ENCODE peak calls at places on chromosomes 12 and 14, in six cellular contexts. V is A549, G is upper lobe of left lung, P is HepG2, C is GM12878, W is K562. F is an unnamed sample.

GRCh38 chr12:66776974-66777373 is 98.1 kb upstream of the GRIP1 start:
- ATAC-seq in G (no peak), C (peak; percentile 94), P (no peak), W (no peak), V (no peak), F (no peak)

GRCh38 chr12:94587266-94588241 is 62.8 kb downstream of the TMCC3 start:
- ATAC-seq in C (no peak), G (no peak), V (no peak), W (no peak), P (no peak), F (peak; percentile 60)

GRCh38 chr12:47881826-47882427 is 22.9 kb downstream of the VDR start:
- ATAC-seq in G (peak; percentile 83), W (no peak), C (no peak), V (peak; percentile 75), P (no peak), F (peak; percentile 76)

GRCh38 chr12:105921872-105922669 is 216.7 kb downstream of the NUAK1 start:
- ATAC-seq in C (no peak), W (no peak), V (peak; percentile 48), P (no peak), G (no peak), F (no peak)

GRCh38 chr12:30622509-30622908 is 73.2 kb downstream of the IPO8 start:
- ATAC-seq in G (no peak), P (no peak), W (no peak), V (no peak), C (peak; percentile 49), F (no peak)

GRCh38 chr14:31536201-31536960 is 24.8 kb upstream of the NUBPL start:
- ATAC-seq in G (no peak), V (no peak), P (no peak), C (no peak), W (no peak), F (no peak)

GRCh38 chr12:121816925-121817647 is 13.3 kb downstream of the SETD1B start:
- ATAC-seq in W (no peak), G (no peak), P (no peak), C (no peak), V (no peak), F (no peak)

GRCh38 chr12:39402922-39403321 is 40.0 kb downstream of the KIF21A start:
- ATAC-seq in W (no peak), C (peak; percentile 78), G (no peak), V (no peak), P (no peak), F (no peak)

GRCh38 chr14:106846218-106846617 is 1319.8 kb downstream of the TMEM121 start:
- ATAC-seq in W (no peak), P (no peak), V (no peak), G (no peak), C (no peak), F (no peak)

GRCh38 chr12:105474672-105475071 is 144.2 kb downstream of the C12orf75 start:
- ATAC-seq in P (no peak), V (no peak), W (no peak), C (no peak), G (no peak), F (no peak)

DNA sequence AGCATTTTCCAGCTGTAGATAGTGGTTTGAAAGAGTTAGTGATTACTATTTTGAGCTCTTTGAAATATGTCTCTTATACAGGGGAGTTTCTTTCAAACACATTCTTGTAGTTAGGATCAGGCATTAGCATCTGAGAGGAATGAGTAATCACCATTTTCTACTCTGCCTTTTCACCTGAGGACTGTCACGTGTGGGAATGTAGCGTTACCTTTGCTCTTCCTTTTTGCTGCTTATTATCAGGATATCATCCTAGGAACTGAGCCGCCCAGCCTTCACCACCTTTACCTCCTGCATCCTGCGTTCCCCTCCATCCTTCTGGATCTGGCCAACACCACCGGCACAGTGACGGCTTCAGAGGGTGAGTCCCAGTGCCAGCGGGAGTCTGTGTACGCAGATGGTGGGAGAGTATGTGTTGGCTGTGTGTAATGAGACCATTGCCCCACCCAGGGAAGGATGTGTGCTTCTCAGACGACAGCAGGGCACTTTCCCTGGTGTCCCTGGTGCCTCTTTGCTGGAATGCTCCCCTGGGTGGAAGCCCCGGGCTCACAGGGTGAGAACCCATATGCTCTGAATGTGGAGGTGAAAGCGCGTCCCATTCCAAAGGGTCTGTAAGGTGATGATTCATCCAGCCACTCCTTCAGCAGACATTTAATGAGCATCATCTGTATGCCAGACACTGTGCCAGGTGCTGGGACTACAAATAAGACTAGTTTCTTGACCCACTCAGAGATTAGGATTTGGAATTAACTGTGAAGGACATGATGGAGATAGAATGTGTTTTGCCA is 27.5 kb downstream of the GSG1 start:
- ATAC-seq in V (no peak), C (no peak), G (no peak), W (no peak), P (no peak), F (no peak)
- TF ChIP-seq EP300 in V (no peak), C (no peak), G (no peak), W (no peak), P (no peak), F (no peak)

GRCh38 chr12:53674977-53675700 is 744 bp downstream of the ATP5MC2 start:
- ATAC-seq in V (no peak), G (no peak), P (no peak), W (peak; percentile 2), C (no peak), F (no peak)

GRCh38 chr12:53677612-53678133 is 1.8 kb upstream of the ATP5MC2 start:
- ATAC-seq in C (no peak), V (no peak), G (no peak), P (no peak), W (no peak), F (no peak)

GRCh38 chr12:53670966-53671365 is 4.9 kb downstream of the ATP5MC2 start:
- ATAC-seq in C (no peak), P (no peak), G (no peak), V (no peak), W (no peak), F (no peak)

GRCh38 chr12:53676715-53677611 is 1.1 kb upstream of the ATP5MC2 start:
- ATAC-seq in C (peak; percentile 16), G (peak; percentile 48), V (no peak), W (no peak), P (no peak), F (peak; percentile 21)

GRCh38 chr12:53675701-53676607 is at the start of gene ATP5MC2:
- ATAC-seq in P (peak; percentile 96), C (peak; percentile 97), V (peak; percentile 96), W (peak; percentile 98), G (peak; percentile 98), F (peak; percentile 96)
- TF ChIP-seq POLR2A in P (peak; percentile 91), C (peak; percentile 96), V (peak; percentile 92), W (peak; percentile 98), G (peak; percentile 80), F (peak; percentile 11)

DNA sequence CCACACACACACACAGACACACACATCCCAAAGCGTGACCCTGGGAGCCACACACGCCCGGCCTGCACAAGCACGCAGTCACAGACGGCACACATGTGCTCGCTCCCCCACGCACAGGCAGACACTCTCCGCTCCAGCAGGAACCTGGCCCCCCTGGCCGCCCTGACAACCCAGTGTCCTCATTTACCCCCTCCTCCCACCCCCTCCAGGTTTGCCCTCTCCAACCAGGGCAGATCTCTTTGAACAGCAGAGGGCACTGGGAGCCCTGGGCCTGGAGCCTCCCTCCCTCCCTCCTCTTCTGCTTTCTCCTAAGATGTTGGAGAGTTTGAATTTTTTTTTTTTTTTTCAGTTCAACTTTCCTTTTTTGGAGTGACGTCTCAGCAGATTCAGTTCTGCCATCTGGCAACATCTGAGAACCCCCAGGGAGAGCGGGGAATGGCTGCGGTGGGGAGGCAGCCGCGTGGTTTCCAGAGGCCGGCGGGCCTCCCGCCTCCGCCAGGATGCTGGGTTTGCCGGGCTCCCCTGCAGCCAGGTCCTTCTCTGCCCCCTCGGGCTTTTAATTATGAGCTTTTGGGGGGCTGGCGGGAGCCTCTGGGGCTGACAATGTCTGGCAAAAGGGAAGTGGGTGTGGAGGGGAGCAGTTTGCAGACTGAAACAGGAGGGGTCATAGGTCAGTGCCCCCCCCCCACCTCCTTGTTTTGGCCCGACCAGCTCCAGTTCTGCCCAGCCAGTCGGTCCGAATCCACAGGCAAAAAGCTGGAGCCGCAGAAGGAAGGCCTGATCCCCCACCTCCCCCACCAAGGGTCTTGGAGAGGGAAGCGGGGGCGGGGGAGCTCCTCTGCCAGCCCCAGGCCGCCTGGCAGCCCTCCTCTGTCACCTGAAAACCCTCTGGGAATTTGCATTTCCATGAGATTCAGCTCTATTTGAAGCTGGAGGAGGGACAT is 1.3 kb upstream of the NCOR2 start:
- ATAC-seq in V (peak; percentile 54), G (peak; percentile 62), W (peak; percentile 7), P (peak; percentile 8), C (peak; percentile 31), F (peak; percentile 50)
- TF ChIP-seq EP300 in V (no peak), G (no peak), W (no peak), P (no peak), C (peak; percentile 65), F (peak; percentile 8)

GRCh38 chr14:24195186-24196070 is at the start of gene TM9SF1:
- ATAC-seq in V (peak; percentile 96), G (peak; percentile 98), C (peak; percentile 93), P (peak; percentile 94), W (peak; percentile 95), F (peak; percentile 96)
- TF ChIP-seq POLR2A in V (peak; percentile 78), G (peak; percentile 86), C (peak; percentile 95), P (peak; percentile 81), W (peak; percentile 80), F (peak; percentile 62)

GRCh38 chr12:6167327-6168280 is 32.6 kb upstream of the CD9 start:
- ATAC-seq in C (peak; percentile 91), P (peak; percentile 53), V (peak; percentile 92), W (peak; percentile 96), G (peak; percentile 94), F (peak; percentile 69)

GRCh38 chr12:6169107-6169440 is 31.1 kb upstream of the CD9 start:
- ATAC-seq in G (no peak), W (no peak), C (no peak), P (no peak), V (no peak), F (no peak)

GRCh38 chr12:6166808-6167207 is 33.4 kb upstream of the CD9 start:
- ATAC-seq in W (no peak), V (no peak), P (no peak), G (no peak), C (no peak), F (no peak)

GRCh38 chr12:6172086-6172485 is 28.1 kb upstream of the CD9 start:
- ATAC-seq in P (no peak), W (no peak), V (no peak), C (no peak), G (no peak), F (no peak)

GRCh38 chr12:6171409-6172015 is 28.7 kb upstream of the CD9 start:
- ATAC-seq in C (no peak), P (no peak), V (no peak), G (no peak), W (peak; percentile 42), F (peak; percentile 79)
- TF ChIP-seq EP300 in C (no peak), P (no peak), V (no peak), G (peak; percentile 88), W (no peak), F (peak; percentile 23)

DNA sequence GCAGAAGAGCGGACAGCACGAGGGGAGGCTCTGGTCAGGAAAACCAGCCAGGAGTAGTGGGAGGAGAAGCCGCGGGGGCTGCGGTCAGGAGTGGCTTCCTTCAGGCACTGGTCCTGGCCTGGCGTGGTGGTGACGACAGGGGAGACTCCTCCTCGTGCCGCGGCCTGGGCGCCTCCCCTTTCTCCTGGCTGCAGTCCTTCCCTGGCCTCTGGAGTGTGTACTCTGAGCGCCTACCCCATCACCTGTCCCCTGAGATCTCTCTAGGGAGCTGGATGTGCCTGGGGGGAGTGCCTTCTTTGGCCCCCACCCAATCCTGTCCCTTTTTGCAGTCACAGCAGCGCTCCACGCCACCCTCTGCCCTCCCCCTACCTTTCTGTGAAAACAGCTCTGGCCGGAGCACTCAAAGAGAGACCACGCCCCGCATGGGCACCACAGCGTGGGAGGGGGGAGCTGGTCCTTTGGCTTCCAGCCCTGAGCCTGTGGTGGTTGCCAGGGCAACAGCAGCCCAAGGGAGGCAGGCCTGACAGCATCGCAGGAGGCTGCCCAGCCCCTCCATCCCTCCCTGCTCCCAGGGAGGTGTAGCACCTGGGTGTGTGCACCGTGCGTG is 125.9 kb downstream of the CALM1 start:
- ATAC-seq in P (no peak), V (peak; percentile 58), C (no peak), G (peak; percentile 49), W (peak; percentile 18), F (peak; percentile 79)
- TF ChIP-seq POLR2A in P (no peak), V (no peak), C (no peak), G (no peak), W (no peak), F (peak; percentile 23)

F was measured in gastroesophageal sphincter.